ENCODE peak calls at places on chromosome X, in five cellular contexts. L is astrocyte of the spinal cord, S is cardiac fibroblast, G is fibroblast of mammary gland, N is NCI-H345. Z is an unnamed sample.

GRCh38 chrX:49177338-49177833 is 5.7 kb downstream of the PLP2 start:
- DNase-seq in L (no peak), S (no peak), G (no peak), N (no peak), Z (peak; percentile 24)

GRCh38 chrX:110418220-110418856 is 59.7 kb downstream of the RTL9 start:
- DNase-seq in L (peak; percentile 71), S (peak; percentile 68), G (peak; percentile 81), N (peak; percentile 66), Z (peak; percentile 79)

GRCh38 chrX:20205927-20206708 is 60.6 kb downstream of the RPS6KA3 start:
- DNase-seq in L (no peak), S (no peak), G (no peak), N (no peak), Z (no peak)

GRCh38 chrX:7444967-7445366 is 297.0 kb upstream of the PUDP start:
- DNase-seq in L (no peak), S (no peak), G (peak; percentile 11), N (no peak), Z (no peak)

GRCh38 chrX:121571333-121571732 is 523.9 kb downstream of the GLUD2 start:
- DNase-seq in L (no peak), S (no peak), G (peak; percentile 2), N (no peak), Z (no peak)

GRCh38 chrX:129478516-129478915 is 44.8 kb downstream of the SMARCA1 start:
- DNase-seq in L (peak; percentile 71), S (peak; percentile 16), G (peak; percentile 52), N (no peak), Z (peak; percentile 53)

GRCh38 chrX:124231454-124231853 is 101.0 kb upstream of the TEX13D start:
- DNase-seq in L (no peak), S (no peak), G (no peak), N (peak; percentile 40), Z (no peak)

GRCh38 chrX:54076903-54077302 is 32.6 kb upstream of the PHF8 start:
- DNase-seq in L (peak; percentile 9), S (peak; percentile 35), G (peak; percentile 43), N (no peak), Z (peak; percentile 65)

GRCh38 chrX:43949669-43950068 is 23.5 kb downstream of the NDP start:
- DNase-seq in L (no peak), S (peak; percentile 4), G (no peak), N (no peak), Z (no peak)

GRCh38 chrX:103329991-103330390 is at the start of gene TCEAL7:
- DNase-seq in L (peak; percentile 46), S (peak; percentile 33), G (peak; percentile 49), N (no peak), Z (peak; percentile 32)

GRCh38 chrX:48891402-48892288 is 5.9 kb downstream of the TIMM17B start:
- DNase-seq in L (peak; percentile 81), S (peak; percentile 86), G (peak; percentile 78), N (peak; percentile 88), Z (peak; percentile 85)

GRCh38 chrX:48923771-48924170 is 4.9 kb upstream of the PIM2 start:
- DNase-seq in L (no peak), S (no peak), G (no peak), N (no peak), Z (no peak)

GRCh38 chrX:15751160-15751819 is 13.2 kb downstream of the CA5B start:
- DNase-seq in L (peak; percentile 72), S (no peak), G (peak; percentile 7), N (no peak), Z (no peak)

GRCh38 chrX:54715621-54716020 is 82.4 kb downstream of the ITIH6 start:
- DNase-seq in L (no peak), S (no peak), G (no peak), N (no peak), Z (no peak)

GRCh38 chrX:7127058-7127457 is 20.5 kb upstream of the STS start:
- DNase-seq in L (no peak), S (no peak), G (no peak), N (no peak), Z (no peak)

GRCh38 chrX:39067866-39068265 is 266.6 kb downstream of the MID1IP1 start:
- DNase-seq in L (no peak), S (no peak), G (no peak), N (no peak), Z (no peak)

GRCh38 chrX:119503484-119503861 is 35.2 kb downstream of the SLC25A5 start:
- DNase-seq in L (peak; percentile 88), S (peak; percentile 90), G (peak; percentile 82), N (no peak), Z (peak; percentile 70)